ENCODE peak calls at places on chromosomes 12 and 14, in five cellular contexts. Q is T47D, S is OCI-LY7, X is mucosa of descending colon, M is BE2C. R is an unnamed sample.

GRCh38 chr12:53578783-53579182 is 47.4 kb downstream of the ATF7 start:
- DNase-seq in M (no peak), S (no peak), Q (no peak), X (no peak), R (no peak)

GRCh38 chr14:101111620-101112290 is 208.2 kb upstream of the RTL1 start:
- DNase-seq in X (no peak), S (no peak), Q (no peak), M (no peak), R (no peak)

GRCh38 chr12:40331886-40332285 is 107.1 kb downstream of the LRRK2 start:
- DNase-seq in S (no peak), Q (no peak), M (no peak), X (no peak), R (no peak)

GRCh38 chr14:73792476-73792875 is 59.2 kb upstream of the PTGR2 start:
- DNase-seq in S (no peak), X (no peak), M (no peak), Q (no peak), R (peak; percentile 45)

GRCh38 chr12:22395666-22396065 is 61.2 kb upstream of the ST8SIA1 start:
- DNase-seq in X (no peak), S (no peak), M (no peak), Q (no peak), R (no peak)

GRCh38 chr14:105525861-105526780 is at the start of gene TMEM121:
- DNase-seq in M (peak; percentile 55), Q (peak; percentile 68), X (no peak), S (no peak), R (peak; percentile 69)

GRCh38 chr14:62251237-62251636 is 489.0 kb downstream of the SNAPC1 start:
- DNase-seq in X (no peak), M (no peak), S (no peak), Q (no peak), R (no peak)

GRCh38 chr12:2154050-2154449 is 101.3 kb downstream of the CACNA1C start:
- DNase-seq in Q (no peak), S (no peak), X (no peak), M (no peak), R (no peak)

GRCh38 chr12:104652910-104653309 is 196.2 kb downstream of the CHST11 start:
- DNase-seq in M (no peak), X (no peak), Q (no peak), S (no peak), R (no peak)

R was measured in RWPE2.